ENCODE peak calls at places on chromosomes 6 and 20, in six cellular contexts. D is activated CD4-positive, alpha-beta T cell treated with anti-CD3 and anti-CD28 coated beads for 1 hour; J is Right ventricle myocardium superior; B is choroid plexus epithelial cell; L is activated gamma-delta T cell treated with Interleukin-2 at 50 U/mL for 16 hours; C is HFFc6. I is an unnamed sample.

GRCh38 chr20:37816726-37817125 is 86.2 kb upstream of the VSTM2L start:
- DNase-seq in D (no peak), J (no peak), B (no peak), L (no peak), C (peak), I (no peak)

GRCh38 chr6:169253745-169254238 is at the start of gene THBS2:
- DNase-seq in D (no peak), J (peak), B (peak), L (no peak), C (peak), I (peak)

GRCh38 chr6:129586815-129587214 is 123.2 kb downstream of the ARHGAP18 start:
- DNase-seq in D (no peak), J (no peak), B (no peak), L (no peak), C (no peak), I (no peak)

GRCh38 chr6:131923356-131923755 is 27.8 kb downstream of the CCN2 start:
- DNase-seq in D (no peak), J (no peak), B (peak), L (no peak), C (peak), I (no peak)

GRCh38 chr6:163837681-163838431 is 423.3 kb downstream of the QKI start:
- DNase-seq in D (no peak), J (no peak), B (peak), L (no peak), C (no peak), I (peak)

GRCh38 chr20:51386586-51386985 is 155.9 kb downstream of the NFATC2 start:
- DNase-seq in D (no peak), J (no peak), B (no peak), L (peak), C (no peak), I (no peak)

GRCh38 chr6:139973602-139974373 is 599.3 kb upstream of the CITED2 start:
- DNase-seq in D (no peak), J (no peak), B (peak), L (no peak), C (peak), I (no peak)

GRCh38 chr6:17839526-17839925 is 132.8 kb upstream of the NUP153 start:
- DNase-seq in D (no peak), J (no peak), B (no peak), L (no peak), C (no peak), I (no peak)

GRCh38 chr6:85192186-85192585 is 257.7 kb upstream of the NT5E start:
- DNase-seq in D (no peak), J (no peak), B (peak), L (no peak), C (peak), I (no peak)

GRCh38 chr6:52595000-52595795 is 18.3 kb upstream of the TRAM2 start:
- DNase-seq in D (no peak), J (peak), B (peak), L (no peak), C (peak), I (peak)

GRCh38 chr6:133997267-133997666 is 44.2 kb downstream of the TBPL1 start:
- DNase-seq in D (no peak), J (no peak), B (no peak), L (no peak), C (no peak), I (no peak)

GRCh38 chr20:63513207-63513606 is 7.4 kb upstream of the PPDPF start:
- DNase-seq in D (no peak), J (no peak), B (no peak), L (no peak), C (no peak), I (no peak)

GRCh38 chr6:133621751-133622150 is 267.2 kb upstream of the TCF21 start:
- DNase-seq in D (no peak), J (no peak), B (peak), L (no peak), C (peak), I (no peak)

GRCh38 chr6:50030777-50031562 is 9.2 kb upstream of the DEFB110 start:
- DNase-seq in D (no peak), J (no peak), B (no peak), L (no peak), C (no peak), I (no peak)

GRCh38 chr20:25605146-25605545 is 18.7 kb downstream of the NANP start:
- DNase-seq in D (no peak), J (no peak), B (no peak), L (no peak), C (no peak), I (no peak)

GRCh38 chr6:137313928-137314855 is 95.0 kb upstream of the IFNGR1 start:
- DNase-seq in D (peak), J (peak), B (peak), L (peak), C (peak), I (peak)

GRCh38 chr20:24781061-24781980 is 167.7 kb upstream of the CST7 start:
- DNase-seq in D (no peak), J (no peak), B (peak), L (no peak), C (peak), I (no peak)

GRCh38 chr6:30555428-30556005 is 772 bp downstream of the GNL1 start:
- DNase-seq in D (no peak), J (peak), B (peak), L (peak), C (peak), I (peak)

GRCh38 chr20:36202891-36203338 is 33.4 kb upstream of the AAR2 start:
- DNase-seq in D (peak), J (peak), B (peak), L (peak), C (peak), I (peak)

GRCh38 chr6:15464211-15464725 is 198.6 kb downstream of the DTNBP1 start:
- DNase-seq in D (peak), J (no peak), B (peak), L (peak), C (no peak), I (no peak)

GRCh38 chr6:118586741-118587485 is 38.8 kb downstream of the PLN start:
- DNase-seq in D (no peak), J (no peak), B (no peak), L (no peak), C (no peak), I (no peak)

GRCh38 chr6:44074383-44075136 is 52.7 kb downstream of the MRPL14 start:
- DNase-seq in D (peak), J (peak), B (peak), L (peak), C (peak), I (peak)

GRCh38 chr20:61042501-61043385 is 209.3 kb upstream of the CDH4 start:
- DNase-seq in D (no peak), J (no peak), B (no peak), L (no peak), C (no peak), I (no peak)

GRCh38 chr20:32907886-32908285 is 49.2 kb downstream of the EFCAB8 start:
- DNase-seq in D (no peak), J (no peak), B (no peak), L (no peak), C (no peak), I (no peak)

GRCh38 chr20:38674178-38675133 is 49.8 kb upstream of the SLC32A1 start:
- DNase-seq in D (peak), J (peak), B (peak), L (peak), C (no peak), I (no peak)

GRCh38 chr6:137256350-137257128 is 37.4 kb upstream of the IFNGR1 start:
- DNase-seq in D (no peak), J (no peak), B (no peak), L (no peak), C (no peak), I (no peak)

GRCh38 chr6:130717657-130718056 is 109.5 kb upstream of the SMLR1 start:
- DNase-seq in D (no peak), J (no peak), B (peak), L (no peak), C (no peak), I (no peak)

GRCh38 chr6:13931797-13932402 is 7.1 kb downstream of the RNF182 start:
- DNase-seq in D (no peak), J (no peak), B (no peak), L (no peak), C (no peak), I (no peak)

GRCh38 chr20:57389695-57390603 is 1.2 kb upstream of the RBM38 start:
- DNase-seq in D (no peak), J (peak), B (peak), L (peak), C (no peak), I (peak)

GRCh38 chr6:33170176-33171095 is 21.8 kb downstream of the COL11A2 start:
- DNase-seq in D (no peak), J (no peak), B (no peak), L (no peak), C (no peak), I (no peak)

I was measured in heart left ventricle.